ENCODE peak calls at places on chromosomes 6 and 20, in six cellular contexts. T is A549, W is tibial nerve, C is GM12878, M is stomach, L is ovary. H is an unnamed sample.

GRCh38 chr20:8301655-8302054 is 169.6 kb downstream of the PLCB1 start:
- DNase-seq in T (no peak), W (no peak), C (no peak), M (no peak), L (no peak), H (no peak)

GRCh38 chr20:36305602-36306556 is at the start of gene DLGAP4:
- DNase-seq in T (no peak), W (no peak), C (no peak), M (peak; percentile 17), L (no peak), H (no peak)

GRCh38 chr20:34322267-34323105 is 19.3 kb upstream of the AHCY start:
- DNase-seq in T (no peak), W (no peak), C (no peak), M (no peak), L (no peak), H (no peak)

GRCh38 chr6:11854418-11855165 is 76.0 kb upstream of the ADTRP start:
- DNase-seq in T (peak; percentile 23), W (no peak), C (no peak), M (no peak), L (no peak), H (no peak)

GRCh38 chr6:170062209-170062903 is 228.5 kb downstream of the DLL1 start:
- DNase-seq in T (no peak), W (no peak), C (no peak), M (peak; percentile 19), L (peak; percentile 6), H (peak; percentile 70)

GRCh38 chr20:63027425-63028389 is 20.9 kb upstream of the BHLHE23 start:
- DNase-seq in T (peak; percentile 71), W (no peak), C (no peak), M (no peak), L (no peak), H (no peak)

GRCh38 chr6:167285077-167285770 is 5.9 kb upstream of the UNC93A start:
- DNase-seq in T (no peak), W (no peak), C (no peak), M (peak; percentile 54), L (no peak), H (no peak)

GRCh38 chr6:167649486-167649885 is 177.2 kb upstream of the AFDN start:
- DNase-seq in T (no peak), W (no peak), C (no peak), M (no peak), L (no peak), H (peak; percentile 22)

GRCh38 chr6:106751501-106752252 is 122.3 kb downstream of the QRSL1 start:
- DNase-seq in T (peak; percentile 43), W (no peak), C (no peak), M (peak; percentile 85), L (no peak), H (no peak)

GRCh38 chr6:125748534-125749111 is 809 bp upstream of the HEY2 start:
- DNase-seq in T (no peak), W (no peak), C (no peak), M (no peak), L (no peak), H (no peak)

GRCh38 chr20:41167118-41167470 is 29.8 kb downstream of the PLCG1 start:
- DNase-seq in T (no peak), W (no peak), C (no peak), M (no peak), L (no peak), H (no peak)

GRCh38 chr6:61558796-61559195 is 727.2 kb downstream of the KHDRBS2 start:
- DNase-seq in T (no peak), W (no peak), C (no peak), M (no peak), L (no peak), H (no peak)

GRCh38 chr6:38499046-38499445 is 140.7 kb downstream of the BTBD9 start:
- DNase-seq in T (no peak), W (no peak), C (no peak), M (no peak), L (no peak), H (no peak)

GRCh38 chr20:42836339-42836738 is 353.4 kb downstream of the PTPRT start:
- DNase-seq in T (no peak), W (no peak), C (no peak), M (peak; percentile 42), L (no peak), H (no peak)

GRCh38 chr20:53844259-53844658 is 226.1 kb downstream of the BCAS1 start:
- DNase-seq in T (no peak), W (no peak), C (no peak), M (no peak), L (no peak), H (no peak)

GRCh38 chr6:142666599-142667185 is 278.3 kb downstream of the HIVEP2 start:
- DNase-seq in T (no peak), W (no peak), C (no peak), M (no peak), L (no peak), H (no peak)

GRCh38 chr6:98836962-98837944 is 2.9 kb downstream of the POU3F2 start:
- DNase-seq in T (no peak), W (no peak), C (no peak), M (no peak), L (no peak), H (no peak)

GRCh38 chr6:54646551-54647300 is 199.8 kb upstream of the FAM83B start:
- DNase-seq in T (no peak), W (no peak), C (no peak), M (no peak), L (no peak), H (no peak)

GRCh38 chr6:1242021-1242420 is 69.9 kb upstream of the FOXQ1 start:
- DNase-seq in T (no peak), W (no peak), C (no peak), M (no peak), L (no peak), H (no peak)

GRCh38 chr6:16903470-16903869 is 142.2 kb upstream of the ATXN1 start:
- DNase-seq in T (no peak), W (no peak), C (no peak), M (no peak), L (no peak), H (no peak)

GRCh38 chr6:9514146-9514545 is 900.7 kb downstream of the TFAP2A start:
- DNase-seq in T (no peak), W (no peak), C (no peak), M (no peak), L (no peak), H (no peak)

GRCh38 chr20:14454296-14454695 is 116.9 kb upstream of the FLRT3 start:
- DNase-seq in T (no peak), W (no peak), C (no peak), M (no peak), L (no peak), H (no peak)

GRCh38 chr6:128138694-128139093 is 237.8 kb upstream of the THEMIS start:
- DNase-seq in T (no peak), W (no peak), C (no peak), M (no peak), L (no peak), H (no peak)

GRCh38 chr6:170174771-170175643 is 115.9 kb downstream of the DLL1 start:
- DNase-seq in T (no peak), W (no peak), C (no peak), M (no peak), L (peak; percentile 45), H (peak; percentile 76)

GRCh38 chr6:34589140-34589539 is 33.0 kb upstream of the SPDEF start:
- DNase-seq in T (no peak), W (no peak), C (no peak), M (no peak), L (no peak), H (no peak)

GRCh38 chr6:53598584-53598983 is 53.7 kb upstream of the GCLC start:
- DNase-seq in T (no peak), W (no peak), C (no peak), M (no peak), L (no peak), H (no peak)

GRCh38 chr6:24796616-24797290 is 2.0 kb downstream of the ARMH2 start:
- DNase-seq in T (no peak), W (no peak), C (no peak), M (no peak), L (no peak), H (no peak)

GRCh38 chr20:37379967-37380828 is 34.3 kb downstream of the SRC start:
- DNase-seq in T (peak; percentile 96), W (no peak), C (no peak), M (no peak), L (no peak), H (no peak)

GRCh38 chr20:23622839-23623343 is 14.9 kb downstream of the CST3 start:
- DNase-seq in T (peak; percentile 80), W (peak; percentile 79), C (no peak), M (peak; percentile 56), L (peak; percentile 69), H (peak; percentile 86)

GRCh38 chr6:6595946-6596345 is 7.4 kb downstream of the LY86 start:
- DNase-seq in T (no peak), W (no peak), C (no peak), M (no peak), L (no peak), H (no peak)
- TF ChIP-seq POLR2A in T (no peak), W (no peak), C (no peak), M (no peak), L (no peak), H (no peak)

GRCh38 chr6:108425428-108425827 is 130.6 kb downstream of the AFG1L start:
- DNase-seq in T (no peak), W (no peak), C (no peak), M (no peak), L (no peak), H (no peak)
- H3K27ac ChIP-seq in T (no peak overlapping the region), W (no peak overlapping the region), C (no peak overlapping the region), M (no peak overlapping the region), L (no peak overlapping the region), H (no peak overlapping the region)

GRCh38 chr6:17971128-17972073 is 16.0 kb downstream of the KIF13A start:
- DNase-seq in T (peak; percentile 29), W (no peak), C (no peak), M (no peak), L (no peak), H (no peak)
- TF ChIP-seq EP300 in T (no peak), W (no peak), C (no peak), M (no peak), L (no peak), H (no peak)

GRCh38 chr6:36610576-36611336 is 16.6 kb downstream of the SRSF3 start:
- DNase-seq in T (no peak), W (no peak), C (no peak), M (no peak), L (peak; percentile 3), H (peak; percentile 48)

GRCh38 chr6:36608788-36609563 is 14.8 kb downstream of the SRSF3 start:
- DNase-seq in T (no peak), W (no peak), C (no peak), M (no peak), L (peak; percentile 8), H (peak; percentile 41)

GRCh38 chr6:36610041-36610440 is 15.9 kb downstream of the SRSF3 start:
- DNase-seq in T (no peak), W (no peak), C (no peak), M (no peak), L (peak; percentile 14), H (peak; percentile 36)

GRCh38 chr6:36607782-36608386 is 13.7 kb downstream of the SRSF3 start:
- DNase-seq in T (no peak), W (no peak), C (no peak), M (peak; percentile 57), L (peak; percentile 15), H (peak; percentile 32)

DNA sequence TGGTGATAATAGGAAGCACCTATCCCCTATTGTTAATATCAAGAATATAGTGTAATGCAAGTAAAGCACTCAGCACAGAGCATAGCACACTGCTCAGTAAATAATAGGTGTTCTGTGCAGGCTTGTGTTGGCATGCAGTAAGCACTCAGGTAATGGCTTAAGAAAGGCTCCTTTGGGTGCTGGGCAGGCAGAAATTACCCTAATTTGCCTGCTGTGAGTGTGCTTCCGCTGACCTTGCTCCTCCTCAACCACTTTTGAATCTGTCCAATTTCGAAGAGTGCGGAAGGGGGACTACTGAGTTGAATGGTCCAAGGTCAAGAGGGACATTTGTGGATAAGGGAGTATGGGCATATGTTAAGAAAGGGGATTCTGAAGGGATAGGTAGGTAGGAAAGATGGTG is 15.4 kb downstream of the SRSF3 start:
- DNase-seq in T (no peak), W (no peak), C (no peak), M (no peak), L (peak; percentile 5), H (peak; percentile 22)
- TF ChIP-seq POLR2A in T (no peak), W (no peak), C (peak; percentile 56), M (no peak), L (no peak), H (no peak)